ENCODE peak calls at places on chromosomes 11 and 22, in five cellular contexts. F, O, C, W and J are unnamed samples. For H3K36me3, the result is how much of the 10 kb centered on the place peaks cover.

GRCh38 chr22:42856865-42857704 is at the start of gene ARFGAP3:
- DNase-seq in O (peak), C (peak), F (peak), W (peak), J (peak)

GRCh38 chr11:17851697-17852096 is 117.1 kb downstream of the KCNC1 start:
- DNase-seq in W (no peak), O (no peak), F (no peak), C (no peak), J (no peak)

GRCh38 chr11:116688202-116688540 is 84.6 kb downstream of the BUD13 start:
- DNase-seq in O (no peak), F (no peak), W (no peak), C (no peak), J (no peak)

GRCh38 chr22:49962012-49962750 is 1.6 kb downstream of the PIM3 start:
- DNase-seq in C (no peak), F (peak), W (peak), O (no peak), J (peak)

GRCh38 chr22:45680932-45681700 is 9.5 kb downstream of the ATXN10 start:
- DNase-seq in O (no peak), C (no peak), F (no peak), W (no peak), J (no peak)

GRCh38 chr11:2668876-2669275 is 30.9 kb downstream of the KCNQ1OT1 start:
- DNase-seq in C (no peak), W (no peak), F (no peak), O (no peak), J (no peak)

GRCh38 chr11:84022221-84022620 is 736.1 kb upstream of the CCDC90B start:
- DNase-seq in O (no peak), W (no peak), C (no peak), F (no peak), J (no peak)

GRCh38 chr22:43270314-43270908 is 72.8 kb downstream of the SCUBE1 start:
- DNase-seq in O (peak), F (peak), C (no peak), W (peak), J (no peak)

GRCh38 chr11:27754035-27755017 is 54.1 kb upstream of the BDNF start:
- DNase-seq in F (no peak), W (no peak), O (no peak), C (no peak), J (no peak)

GRCh38 chr11:10809373-10810199 is 860 bp upstream of the EIF4G2 start:
- DNase-seq in O (peak), C (no peak), W (no peak), F (peak), J (no peak)

GRCh38 chr11:61514050-61514917 is 5.7 kb downstream of the LRRC10B start:
- DNase-seq in W (no peak), C (no peak), O (no peak), F (no peak), J (no peak)

GRCh38 chr22:41030891-41031290 is 61.5 kb upstream of the EP300 start:
- DNase-seq in F (no peak), C (no peak), O (no peak), W (no peak), J (no peak)

DNA sequence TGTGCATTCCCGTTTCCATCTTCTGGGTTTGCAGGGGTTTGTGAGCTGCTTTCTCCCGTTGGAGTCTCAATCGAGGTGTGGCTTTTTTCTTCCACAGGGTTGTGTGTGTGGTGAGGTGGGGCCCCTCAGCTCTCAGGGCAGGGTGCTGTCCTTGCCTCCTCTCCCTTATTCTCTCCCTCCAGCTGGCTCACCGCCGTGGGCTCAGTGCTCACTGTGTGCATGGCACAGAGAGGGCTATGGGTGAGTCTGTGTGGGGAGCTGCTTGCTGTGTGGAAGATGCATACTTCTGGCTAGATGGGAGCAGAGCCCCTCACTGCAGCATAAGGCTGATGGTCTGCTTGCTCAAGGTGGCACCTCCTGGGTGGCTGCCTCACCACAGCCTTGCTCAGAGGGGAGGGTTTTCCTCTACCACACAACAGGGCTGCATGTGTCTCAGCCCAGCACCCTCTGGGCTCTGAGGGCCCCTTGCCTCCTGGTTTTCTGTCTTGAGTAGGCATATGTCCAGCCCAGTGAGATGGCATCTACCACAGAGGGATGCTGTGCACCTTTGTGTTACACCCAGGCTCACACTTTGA is 203.1 kb upstream of the B3GAT1 start:
- DNase-seq in C (no peak), F (no peak), O (no peak), W (no peak), J (no peak)
- TF ChIP-seq TAF1 in C (no peak), F (no peak), O (no peak), W (no peak), J (no peak)

DNA sequence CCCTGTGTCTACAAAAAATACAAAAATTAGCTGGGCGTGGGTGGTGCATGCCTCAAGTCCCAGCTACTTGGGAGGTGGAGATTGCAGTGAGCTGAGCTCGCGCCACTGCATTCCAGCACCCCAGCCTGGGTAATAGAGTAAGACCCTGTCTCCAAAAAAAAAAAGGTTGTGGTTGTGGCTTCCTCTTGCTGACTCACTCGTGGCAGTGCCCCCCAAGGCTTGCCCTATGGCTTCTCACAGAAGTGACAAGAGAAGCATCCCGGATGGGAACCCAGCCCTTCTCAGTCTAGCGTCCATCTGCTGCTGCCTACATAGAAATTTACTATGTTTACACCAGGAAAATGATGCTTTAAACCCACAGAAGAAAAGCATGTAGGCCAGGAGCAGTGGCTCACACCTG is 68.5 kb upstream of the PITPNB start:
- DNase-seq in O (no peak), C (no peak), F (no peak), W (no peak), J (no peak)
- H3K36me3 ChIP-seq in O (under half), C (under half), F (under half), W (under half), J (under half)

GRCh38 chr22:47625013-47625385 is 862.5 kb downstream of the TBC1D22A start:
- DNase-seq in W (no peak), O (no peak), F (no peak), C (no peak), J (no peak)

GRCh38 chr22:47625531-47626427 is 863.3 kb downstream of the TBC1D22A start:
- DNase-seq in F (no peak), O (no peak), W (no peak), C (no peak), J (no peak)

GRCh38 chr22:47627561-47628253 is 865.3 kb downstream of the TBC1D22A start:
- DNase-seq in W (no peak), C (no peak), F (no peak), O (no peak), J (no peak)

GRCh38 chr22:47628477-47629272 is 866.2 kb downstream of the TBC1D22A start:
- DNase-seq in W (no peak), C (no peak), F (no peak), O (no peak), J (no peak)

DNA sequence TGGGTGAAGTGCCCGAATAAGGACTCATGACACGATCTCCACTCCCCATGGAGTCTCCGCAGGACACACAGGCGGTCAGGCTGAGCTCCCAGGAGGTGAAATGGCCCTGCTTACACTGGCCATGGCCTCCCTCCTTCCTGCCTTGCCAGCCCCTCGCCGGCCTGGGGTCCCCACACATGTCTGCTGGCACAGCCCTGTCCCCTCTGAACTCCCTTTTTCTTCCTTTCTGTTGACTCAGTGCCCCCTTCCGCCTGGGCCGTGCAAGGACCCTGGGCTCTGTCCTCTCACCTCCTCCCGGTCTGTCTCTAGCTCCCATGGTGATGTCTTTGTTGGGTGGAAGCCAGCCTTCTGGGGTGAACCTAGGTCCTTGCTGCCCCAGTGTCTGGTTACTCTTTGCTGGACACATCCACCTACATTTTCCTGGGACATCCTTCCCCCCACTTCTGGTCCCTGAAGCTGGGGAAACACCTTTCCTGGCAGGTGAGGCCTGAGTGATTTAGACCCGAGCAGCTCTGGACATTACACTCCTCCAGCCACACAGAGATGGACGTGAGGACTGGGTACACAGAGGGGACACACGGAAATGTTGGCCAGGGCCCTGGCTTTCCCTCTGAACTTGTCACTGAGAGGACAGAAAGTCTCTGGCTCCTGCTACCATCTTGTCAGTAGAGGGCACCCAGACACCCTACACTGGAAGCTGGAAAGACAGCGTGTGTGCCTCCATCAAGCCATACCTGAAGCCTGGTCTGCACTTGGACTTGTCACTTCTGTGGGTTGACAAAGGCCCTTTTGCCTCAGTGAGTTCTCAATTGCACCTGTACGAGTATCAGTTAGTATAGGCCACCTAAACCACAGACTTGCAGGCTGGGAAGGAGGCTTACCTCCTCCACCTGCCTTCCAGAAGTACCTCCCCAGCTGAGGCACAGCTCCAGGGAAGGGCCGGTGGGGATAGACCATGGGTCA is 864.3 kb downstream of the TBC1D22A start:
- DNase-seq in C (no peak), W (peak), F (peak), O (no peak), J (no peak)
- TF ChIP-seq TAF1 in C (no peak), W (no peak), F (no peak), O (no peak), J (no peak)

GRCh38 chr11:111723595-111723994 is 42.6 kb downstream of the PPP2R1B start:
- DNase-seq in C (no peak), W (no peak), F (no peak), O (no peak), J (peak)
- H3K36me3 ChIP-seq in C (under half), W (half or more), F (half or more), O (under half), J (under half)

GRCh38 chr22:29146101-29146560 is 59.6 kb upstream of the EMID1 start:
- DNase-seq in F (no peak), W (no peak), C (no peak), O (no peak), J (no peak)

GRCh38 chr22:29145321-29146072 is 60.2 kb upstream of the EMID1 start:
- DNase-seq in W (no peak), O (no peak), F (no peak), C (no peak), J (no peak)

GRCh38 chr22:29144786-29145160 is 60.9 kb upstream of the EMID1 start:
- DNase-seq in O (no peak), C (no peak), F (no peak), W (no peak), J (no peak)

GRCh38 chr22:29142116-29142515 is 63.6 kb upstream of the EMID1 start:
- DNase-seq in F (no peak), W (no peak), O (no peak), C (no peak), J (no peak)

GRCh38 chr22:29143848-29144785 is 61.6 kb upstream of the EMID1 start:
- DNase-seq in C (no peak), F (no peak), O (no peak), W (no peak), J (no peak)
- TF ChIP-seq TAF1 in C (no peak), F (no peak), O (no peak), W (no peak), J (no peak)

GRCh38 chr11:131568318-131568717 is 197.9 kb downstream of the NTM start:
- DNase-seq in W (no peak), C (no peak), O (no peak), F (peak), J (no peak)

GRCh38 chr11:131571571-131571970 is 201.2 kb downstream of the NTM start:
- DNase-seq in O (no peak), C (no peak), F (no peak), W (no peak), J (no peak)

GRCh38 chr11:131572423-131572822 is 202.0 kb downstream of the NTM start:
- DNase-seq in F (no peak), O (no peak), C (no peak), W (no peak), J (no peak)
- H3K36me3 ChIP-seq in F (under half), O (under half), C (under half), W (under half), J (under half)